ENCODE peak calls at places on chromosomes 4 and X, in five cellular contexts. One of them, this sample, is unnamed.
A peak's percentile ranks its signal among the peaks of the same experiment; 100 is the strongest.

GRCh38 chr4:111268769-111269414 is 646.0 kb upstream of the PITX2 start:
- DNase-seq in transverse colon: no peak
- DNase-seq in A549: no peak
- DNase-seq in ovary: no peak
- DNase-seq in tibial nerve: no peak
- DNase-seq in this sample: no peak

GRCh38 chrX:68232206-68232605 is 201.1 kb downstream of the OPHN1 start:
- DNase-seq in transverse colon: no peak
- DNase-seq in A549: no peak
- DNase-seq in ovary: no peak
- DNase-seq in tibial nerve: no peak
- DNase-seq in this sample: no peak

GRCh38 chr4:101277661-101278060 is 69.7 kb downstream of the PPP3CA start:
- DNase-seq in ovary: no peak
- DNase-seq in transverse colon: no peak
- DNase-seq in A549: no peak
- DNase-seq in tibial nerve: no peak
- DNase-seq in this sample: no peak

GRCh38 chr4:26288308-26288982 is 32.4 kb upstream of the RBPJ start:
- DNase-seq in A549: peak; percentile 5
- DNase-seq in transverse colon: no peak
- DNase-seq in ovary: no peak
- DNase-seq in tibial nerve: no peak
- DNase-seq in this sample: peak; percentile 62

GRCh38 chrX:140697618-140698017 is 11.9 kb upstream of the LINC00632 start:
- DNase-seq in ovary: no peak
- DNase-seq in transverse colon: no peak
- DNase-seq in tibial nerve: no peak
- DNase-seq in A549: no peak
- DNase-seq in this sample: no peak

GRCh38 chr4:6619466-6620255 is 20.8 kb upstream of the MRFAP1 start:
- DNase-seq in A549: no peak
- DNase-seq in transverse colon: no peak
- DNase-seq in ovary: no peak
- DNase-seq in tibial nerve: no peak
- DNase-seq in this sample: peak; percentile 66

GRCh38 chr4:41287005-41287404 is 30.3 kb downstream of the UCHL1 start:
- DNase-seq in A549: peak; percentile 35
- DNase-seq in ovary: no peak
- DNase-seq in tibial nerve: no peak
- DNase-seq in transverse colon: no peak
- DNase-seq in this sample: no peak

GRCh38 chr4:56259595-56259994 is 127.7 kb downstream of the AASDH start:
- DNase-seq in ovary: no peak
- DNase-seq in transverse colon: no peak
- DNase-seq in tibial nerve: no peak
- DNase-seq in A549: no peak
- DNase-seq in this sample: no peak

GRCh38 chr4:78754872-78755271 is 21.3 kb upstream of the BMP2K start:
- DNase-seq in ovary: no peak
- DNase-seq in A549: no peak
- DNase-seq in transverse colon: no peak
- DNase-seq in tibial nerve: no peak
- DNase-seq in this sample: no peak

GRCh38 chrX:39508300-39508692 is 589.5 kb downstream of the BCOR start:
- DNase-seq in A549: no peak
- DNase-seq in transverse colon: no peak
- DNase-seq in tibial nerve: no peak
- DNase-seq in ovary: no peak
- DNase-seq in this sample: no peak

GRCh38 chrX:138067415-138067814 is 501.5 kb downstream of the ZIC3 start:
- DNase-seq in transverse colon: no peak
- DNase-seq in ovary: no peak
- DNase-seq in tibial nerve: no peak
- DNase-seq in A549: no peak
- DNase-seq in this sample: no peak

GRCh38 chr4:93178279-93178678 is 650.3 kb upstream of the ATOH1 start:
- DNase-seq in transverse colon: no peak
- DNase-seq in tibial nerve: no peak
- DNase-seq in ovary: no peak
- DNase-seq in A549: no peak
- DNase-seq in this sample: no peak

GRCh38 chr4:24693636-24694035 is 101.7 kb upstream of the SOD3 start:
- DNase-seq in ovary: no peak
- DNase-seq in tibial nerve: no peak
- DNase-seq in transverse colon: no peak
- DNase-seq in A549: no peak
- DNase-seq in this sample: no peak

GRCh38 chrX:115713465-115713864 is 152.5 kb downstream of the PLS3 start:
- DNase-seq in transverse colon: no peak
- DNase-seq in A549: no peak
- DNase-seq in ovary: no peak
- DNase-seq in tibial nerve: no peak
- DNase-seq in this sample: no peak

GRCh38 chrX:111483876-111484275 is 27.6 kb upstream of the SERTM2 start:
- DNase-seq in A549: no peak
- DNase-seq in ovary: no peak
- DNase-seq in tibial nerve: no peak
- DNase-seq in transverse colon: no peak
- DNase-seq in this sample: no peak

GRCh38 chrX:24575496-24575895 is 71.7 kb downstream of the PCYT1B start:
- DNase-seq in transverse colon: no peak
- DNase-seq in tibial nerve: no peak
- DNase-seq in ovary: no peak
- DNase-seq in A549: no peak
- DNase-seq in this sample: no peak

GRCh38 chr4:7419961-7420660 is 14.6 kb downstream of the PSAPL1 start:
- DNase-seq in A549: no peak
- DNase-seq in transverse colon: no peak
- DNase-seq in tibial nerve: no peak
- DNase-seq in ovary: peak; percentile 11
- DNase-seq in this sample: peak; percentile 15

GRCh38 chrX:131277543-131278115 is 11.5 kb downstream of the IGSF1 start:
- DNase-seq in ovary: no peak
- DNase-seq in transverse colon: no peak
- DNase-seq in A549: no peak
- DNase-seq in tibial nerve: no peak
- DNase-seq in this sample: no peak

GRCh38 chr4:153217440-153217839 is 13.2 kb downstream of the TRIM2 start:
- DNase-seq in tibial nerve: no peak
- DNase-seq in ovary: no peak
- DNase-seq in A549: no peak
- DNase-seq in transverse colon: no peak
- DNase-seq in this sample: no peak

GRCh38 chr4:116599859-116600258 is 485.5 kb downstream of the TRAM1L1 start:
- DNase-seq in A549: peak; percentile 0
- DNase-seq in ovary: peak; percentile 4
- DNase-seq in transverse colon: no peak
- DNase-seq in tibial nerve: no peak
- DNase-seq in this sample: no peak

GRCh38 chr4:94428884-94429283 is 22.9 kb upstream of the PDLIM5 start:
- DNase-seq in transverse colon: no peak
- DNase-seq in ovary: no peak
- DNase-seq in tibial nerve: no peak
- DNase-seq in A549: no peak
- DNase-seq in this sample: no peak

GRCh38 chr4:164866817-164867490 is 10.0 kb upstream of the APELA start:
- DNase-seq in ovary: no peak
- DNase-seq in A549: no peak
- DNase-seq in tibial nerve: no peak
- DNase-seq in transverse colon: no peak
- DNase-seq in this sample: no peak

GRCh38 chrX:78199851-78200250 is 60.4 kb upstream of the TAF9B start:
- DNase-seq in transverse colon: no peak
- DNase-seq in A549: peak; percentile 50
- DNase-seq in ovary: no peak
- DNase-seq in tibial nerve: no peak
- DNase-seq in this sample: no peak

GRCh38 chr4:168731006-168731636 is 234.3 kb downstream of the PALLD start:
- DNase-seq in transverse colon: no peak
- DNase-seq in A549: no peak
- DNase-seq in tibial nerve: no peak
- DNase-seq in ovary: no peak
- DNase-seq in this sample: no peak

GRCh38 chr4:156969136-156969535 is 2.5 kb downstream of the PDGFC start:
- DNase-seq in tibial nerve: no peak
- DNase-seq in A549: no peak
- DNase-seq in ovary: no peak
- DNase-seq in transverse colon: no peak
- DNase-seq in this sample: no peak

DNA sequence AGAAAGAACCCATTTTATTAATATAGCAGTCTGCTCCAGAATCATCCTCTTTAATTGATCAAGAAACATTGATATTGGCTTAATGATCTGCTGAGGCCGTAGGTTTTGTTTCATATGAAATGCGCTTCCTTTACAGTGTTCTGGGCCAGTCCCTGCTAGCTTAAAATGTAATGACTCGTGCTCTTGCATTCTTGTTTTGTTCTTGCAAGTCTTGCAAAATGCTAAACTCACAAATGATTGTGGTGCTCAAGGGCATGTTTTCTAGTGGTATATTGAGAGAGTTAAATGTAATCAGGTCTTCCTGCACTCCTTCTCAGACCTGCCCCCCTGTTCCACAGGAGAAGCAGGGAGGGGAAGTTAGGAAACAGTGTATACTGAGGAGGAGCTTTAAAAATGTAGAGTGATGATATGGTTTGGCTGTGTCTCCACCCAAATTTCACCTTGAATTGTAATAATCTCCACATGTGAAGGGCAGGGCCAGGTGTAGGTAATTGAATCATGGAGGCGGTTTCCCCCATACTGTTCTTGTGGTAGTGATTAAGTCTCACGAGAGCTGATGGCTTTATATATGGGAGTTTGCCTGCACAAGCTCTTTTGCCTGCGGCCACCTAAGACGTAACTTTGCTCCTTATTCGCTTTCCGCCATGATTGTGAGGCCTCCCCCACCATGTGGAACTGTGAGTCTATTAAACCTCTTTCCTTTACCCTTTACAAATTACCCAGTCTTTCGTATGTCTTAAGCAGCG is 331.8 kb downstream of the RAPGEF2 start:
- DNase-seq in transverse colon: no peak
- DNase-seq in ovary: no peak
- DNase-seq in tibial nerve: no peak
- DNase-seq in A549: no peak
- DNase-seq in this sample: no peak
- H3K4me3 ChIP-seq in transverse colon: no peak overlapping the region
- H3K4me3 ChIP-seq in ovary: no peak overlapping the region
- H3K4me3 ChIP-seq in tibial nerve: no peak overlapping the region
- H3K4me3 ChIP-seq in A549: no peak overlapping the region
- H3K4me3 ChIP-seq in this sample: no peak overlapping the region

GRCh38 chr4:19807505-19807904 is 444.2 kb upstream of the SLIT2 start:
- DNase-seq in A549: no peak
- DNase-seq in transverse colon: no peak
- DNase-seq in tibial nerve: no peak
- DNase-seq in ovary: no peak
- DNase-seq in this sample: no peak
- TF ChIP-seq EP300 in A549: no peak
- TF ChIP-seq EP300 in transverse colon: no peak
- TF ChIP-seq EP300 in tibial nerve: no peak
- TF ChIP-seq EP300 in ovary: no peak
- TF ChIP-seq EP300 in this sample: peak; percentile 3

GRCh38 chr4:107826427-107826980 is 1.8 kb downstream of the SGMS2 start:
- DNase-seq in transverse colon: peak; percentile 42
- DNase-seq in A549: no peak
- DNase-seq in ovary: no peak
- DNase-seq in tibial nerve: no peak
- DNase-seq in this sample: no peak
- H3K4me3 ChIP-seq in transverse colon: peak overlapping the region; percentile 78
- H3K4me3 ChIP-seq in A549: peak overlapping the region; percentile 91
- H3K4me3 ChIP-seq in ovary: peak overlapping the region; percentile 66
- H3K4me3 ChIP-seq in tibial nerve: no peak overlapping the region
- H3K4me3 ChIP-seq in this sample: peak overlapping the region; percentile 85

GRCh38 chrX:13087322-13088154 is 43.1 kb upstream of the FAM9C start:
- DNase-seq in A549: peak; percentile 39
- DNase-seq in ovary: no peak
- DNase-seq in tibial nerve: no peak
- DNase-seq in transverse colon: peak; percentile 45
- DNase-seq in this sample: no peak
- TF ChIP-seq EP300 in A549: no peak
- TF ChIP-seq EP300 in ovary: no peak
- TF ChIP-seq EP300 in tibial nerve: peak; percentile 18
- TF ChIP-seq EP300 in transverse colon: no peak
- TF ChIP-seq EP300 in this sample: no peak